ENCODE peak calls at places on chromosomes 11 and 22, in nine cellular contexts. W is naive thymus-derived CD4-positive, alpha-beta T cell; R is sigmoid colon; C is ovary; U is heart right ventricle; L is mammary epithelial cell; Y is esophagus squamous epithelium; H is Peyer's patch; I is breast epithelium. Z is an unnamed sample.

GRCh38 chr11:116500002-116500832 is 272.6 kb downstream of the BUD13 start:
- DNase-seq in W (no peak), R (no peak), C (no peak), U (no peak), L (no peak), Y (no peak), H (no peak), I (no peak), Z (no peak)

GRCh38 chr22:47065756-47066615 is 303.5 kb downstream of the TBC1D22A start:
- DNase-seq in W (no peak), R (no peak), C (no peak), U (no peak), L (no peak), Y (no peak), H (peak), I (peak), Z (no peak)

GRCh38 chr22:46377566-46378498 is 42.3 kb downstream of the TRMU start:
- DNase-seq in W (no peak), R (no peak), C (no peak), U (no peak), L (peak), Y (no peak), H (peak), I (peak), Z (no peak)

GRCh38 chr22:45006101-45006872 is 3.5 kb downstream of the PHF21B start:
- DNase-seq in W (no peak), R (no peak), C (no peak), U (no peak), L (no peak), Y (no peak), H (no peak), I (no peak), Z (no peak)

GRCh38 chr11:44471603-44472002 is 93.9 kb upstream of the CD82 start:
- DNase-seq in W (no peak), R (no peak), C (no peak), U (no peak), L (no peak), Y (no peak), H (no peak), I (no peak), Z (no peak)

GRCh38 chr22:35604671-35605457 is 12.3 kb downstream of the MB start:
- DNase-seq in W (no peak), R (no peak), C (no peak), U (no peak), L (peak), Y (no peak), H (no peak), I (no peak), Z (no peak)

GRCh38 chr11:73239111-73239521 is 21.0 kb downstream of the P2RY2 start:
- DNase-seq in W (no peak), R (peak), C (no peak), U (no peak), L (no peak), Y (no peak), H (peak), I (no peak), Z (no peak)

GRCh38 chr11:16335236-16335962 is 20.9 kb downstream of the SOX6 start:
- DNase-seq in W (no peak), R (no peak), C (no peak), U (no peak), L (no peak), Y (no peak), H (no peak), I (no peak), Z (no peak)

GRCh38 chr11:133064152-133064877 is 468.0 kb downstream of the OPCML start:
- DNase-seq in W (no peak), R (peak), C (peak), U (peak), L (peak), Y (no peak), H (peak), I (peak), Z (peak)

GRCh38 chr11:17650601-17650911 is 68.8 kb upstream of the MYOD1 start:
- DNase-seq in W (no peak), R (no peak), C (no peak), U (no peak), L (no peak), Y (no peak), H (no peak), I (no peak), Z (no peak)

GRCh38 chr11:32819187-32819586 is 10.5 kb upstream of the PRRG4 start:
- DNase-seq in W (no peak), R (no peak), C (no peak), U (no peak), L (no peak), Y (no peak), H (no peak), I (no peak), Z (no peak)

GRCh38 chr11:65895482-65895981 is 4.7 kb downstream of the FOSL1 start:
- DNase-seq in W (no peak), R (no peak), C (no peak), U (no peak), L (no peak), Y (no peak), H (no peak), I (no peak), Z (no peak)

GRCh38 chr11:45180158-45180887 is 33.9 kb downstream of the PRDM11 start:
- DNase-seq in W (no peak), R (peak), C (peak), U (no peak), L (peak), Y (no peak), H (peak), I (peak), Z (no peak)

GRCh38 chr11:26287067-26287518 is 44.8 kb upstream of the ANO3 start:
- DNase-seq in W (no peak), R (no peak), C (no peak), U (no peak), L (peak), Y (no peak), H (no peak), I (no peak), Z (no peak)

GRCh38 chr11:85627332-85627997 is at the start of gene DLG2:
- DNase-seq in W (peak), R (no peak), C (no peak), U (peak), L (peak), Y (no peak), H (no peak), I (no peak), Z (peak)

GRCh38 chr11:10304495-10305261 is at the start of gene ADM:
- DNase-seq in W (peak), R (peak), C (peak), U (peak), L (peak), Y (peak), H (peak), I (peak), Z (peak)

GRCh38 chr11:12066799-12067508 is 43.4 kb upstream of the MICAL2 start:
- DNase-seq in W (no peak), R (peak), C (no peak), U (no peak), L (peak), Y (no peak), H (peak), I (no peak), Z (no peak)

GRCh38 chr11:96948066-96948465 is 558.3 kb downstream of the JRKL start:
- DNase-seq in W (no peak), R (no peak), C (no peak), U (no peak), L (no peak), Y (no peak), H (no peak), I (no peak), Z (no peak)

GRCh38 chr11:123203471-123203870 is 8.4 kb upstream of the CLMP start:
- DNase-seq in W (no peak), R (no peak), C (no peak), U (no peak), L (no peak), Y (no peak), H (no peak), I (no peak), Z (no peak)

GRCh38 chr11:134476435-134477021 is 64.5 kb upstream of the B3GAT1 start:
- DNase-seq in W (no peak), R (no peak), C (no peak), U (no peak), L (no peak), Y (no peak), H (no peak), I (no peak), Z (no peak)

GRCh38 chr11:125871391-125872137 is 15.9 kb upstream of the HYLS1 start:
- DNase-seq in W (no peak), R (no peak), C (no peak), U (no peak), L (peak), Y (no peak), H (no peak), I (no peak), Z (no peak)

GRCh38 chr11:2538951-2539735 is 94.3 kb downstream of the KCNQ1 start:
- DNase-seq in W (no peak), R (peak), C (no peak), U (no peak), L (no peak), Y (no peak), H (peak), I (no peak), Z (no peak)

GRCh38 chr11:128848815-128849455 is 18.2 kb downstream of the KCNJ1 start:
- DNase-seq in W (no peak), R (no peak), C (no peak), U (peak), L (no peak), Y (no peak), H (peak), I (no peak), Z (peak)

GRCh38 chr11:63666874-63667273 is 4.3 kb downstream of the ATL3 start:
- DNase-seq in W (no peak), R (no peak), C (no peak), U (no peak), L (peak), Y (no peak), H (no peak), I (no peak), Z (no peak)

GRCh38 chr11:122069946-122070345 is 46.1 kb downstream of the BLID start:
- DNase-seq in W (no peak), R (peak), C (peak), U (peak), L (peak), Y (no peak), H (peak), I (no peak), Z (peak)

GRCh38 chr11:118276422-118276821 is 12.3 kb upstream of the MPZL2 start:
- DNase-seq in W (no peak), R (no peak), C (no peak), U (no peak), L (peak), Y (no peak), H (no peak), I (no peak), Z (no peak)
- H3K27ac ChIP-seq in W (no peak), R (no peak), C (no peak), U (no peak), L (peak), Y (peak), H (no peak), I (peak), Z (no peak)

GRCh38 chr22:20621162-20621561 is 113.8 kb downstream of the MED15 start:
- DNase-seq in W (no peak), R (no peak), C (no peak), U (no peak), L (no peak), Y (no peak), H (no peak), I (no peak), Z (no peak)
- H3K27ac ChIP-seq in W (no peak), R (no peak), C (no peak), U (no peak), L (no peak), Y (no peak), H (no peak), I (no peak), Z (no peak)

GRCh38 chr11:61132646-61133045 is 28.6 kb downstream of the VPS37C start:
- DNase-seq in W (no peak), R (no peak), C (no peak), U (no peak), L (no peak), Y (no peak), H (no peak), I (no peak), Z (no peak)
- H3K27ac ChIP-seq in W (no peak), R (no peak), C (no peak), U (no peak), L (no peak), Y (no peak), H (no peak), I (no peak), Z (no peak)

DNA sequence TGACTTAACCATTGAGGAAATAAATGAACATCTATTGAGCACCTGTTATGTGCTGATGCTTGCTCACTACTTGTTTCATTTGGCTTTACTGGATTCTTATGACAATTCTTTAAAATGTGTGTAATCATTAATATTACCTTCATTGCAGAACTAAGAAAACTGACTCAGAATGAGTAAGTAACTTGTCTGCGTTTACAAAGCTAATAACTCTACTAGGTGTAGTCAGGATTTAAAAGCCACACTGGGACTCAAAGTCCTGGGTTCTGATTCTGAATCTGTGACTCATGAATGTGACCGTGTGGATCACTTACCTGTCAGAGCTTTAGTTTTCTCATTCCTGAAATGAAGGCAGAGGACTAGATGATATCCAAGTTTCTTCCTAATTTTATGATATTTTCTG is 23.4 kb upstream of the KIRREL3 start:
- DNase-seq in W (no peak), R (no peak), C (no peak), U (no peak), L (peak), Y (no peak), H (no peak), I (no peak), Z (no peak)
- H3K27ac ChIP-seq in W (no peak), R (no peak), C (no peak), U (no peak), L (peak), Y (no peak), H (no peak), I (no peak), Z (no peak)

GRCh38 chr11:61108847-61109585 is 6.7 kb downstream of the CD5 start:
- DNase-seq in W (no peak), R (no peak), C (no peak), U (no peak), L (no peak), Y (no peak), H (no peak), I (peak), Z (no peak)

GRCh38 chr11:61111786-61112517 is 9.7 kb downstream of the CD5 start:
- DNase-seq in W (peak), R (peak), C (no peak), U (no peak), L (no peak), Y (no peak), H (no peak), I (no peak), Z (no peak)

GRCh38 chr11:61109671-61110070 is 7.4 kb downstream of the CD5 start:
- DNase-seq in W (no peak), R (peak), C (no peak), U (no peak), L (no peak), Y (no peak), H (no peak), I (no peak), Z (no peak)

GRCh38 chr11:61111060-61111435 is 8.8 kb downstream of the CD5 start:
- DNase-seq in W (no peak), R (no peak), C (no peak), U (no peak), L (no peak), Y (no peak), H (no peak), I (no peak), Z (no peak)

DNA sequence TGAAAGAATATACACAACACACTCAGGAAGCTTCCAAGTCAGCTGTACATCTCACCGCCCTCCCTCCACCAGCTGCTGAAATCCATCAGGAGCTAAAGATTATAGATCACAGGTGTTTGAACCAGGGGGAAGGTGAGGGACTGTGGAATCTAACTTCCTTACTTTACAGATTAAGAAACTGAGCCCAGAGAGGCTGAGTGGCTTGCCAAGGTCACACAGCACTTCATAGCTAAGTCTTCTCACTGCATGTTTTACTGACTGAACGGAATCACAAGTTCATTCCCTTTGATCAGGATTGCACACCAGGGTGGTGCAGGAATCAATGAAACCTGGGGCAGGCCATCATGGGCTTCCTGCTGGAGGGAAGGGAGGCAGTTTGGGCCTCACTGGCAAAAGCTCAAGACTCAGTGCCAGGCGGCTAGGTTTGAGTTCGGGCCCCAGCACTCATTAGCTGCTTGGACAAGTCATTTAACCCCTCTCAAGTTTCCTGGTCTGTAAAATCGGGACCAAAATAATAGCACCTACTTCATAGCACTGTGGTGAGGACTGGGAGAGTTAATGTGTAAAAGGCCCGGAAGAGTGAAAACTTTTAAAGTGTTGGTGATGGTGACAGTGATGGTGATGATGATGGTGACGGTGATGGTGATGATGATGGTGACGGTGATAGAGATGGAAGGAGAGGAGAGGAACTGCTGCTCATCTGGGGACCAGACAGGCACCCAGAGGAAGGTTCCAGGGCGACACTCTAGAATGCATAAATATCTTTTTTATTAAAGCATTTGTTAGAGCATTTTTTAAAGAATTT is 8.2 kb downstream of the CD5 start:
- DNase-seq in W (no peak), R (no peak), C (no peak), U (no peak), L (no peak), Y (no peak), H (no peak), I (no peak), Z (no peak)
- H3K27ac ChIP-seq in W (peak), R (no peak), C (no peak), U (no peak), L (no peak), Y (no peak), H (peak), I (no peak), Z (no peak)

GRCh38 chr11:93850585-93851018 is at the start of gene VSTM5:
- DNase-seq in W (no peak), R (no peak), C (no peak), U (no peak), L (no peak), Y (no peak), H (no peak), I (no peak), Z (no peak)
- H3K27ac ChIP-seq in W (no peak), R (peak), C (no peak), U (peak), L (no peak), Y (peak), H (no peak), I (no peak), Z (no peak)

GRCh38 chr11:102115557-102115956 is 5.3 kb downstream of the YAP1 start:
- DNase-seq in W (no peak), R (no peak), C (no peak), U (no peak), L (peak), Y (no peak), H (no peak), I (no peak), Z (no peak)

GRCh38 chr11:102116453-102117205 is 6.4 kb downstream of the YAP1 start:
- DNase-seq in W (no peak), R (no peak), C (no peak), U (no peak), L (no peak), Y (no peak), H (no peak), I (no peak), Z (no peak)

GRCh38 chr11:102111787-102112653 is 1.8 kb downstream of the YAP1 start:
- DNase-seq in W (no peak), R (peak), C (no peak), U (no peak), L (peak), Y (no peak), H (peak), I (no peak), Z (no peak)

GRCh38 chr11:102112654-102112926 is 2.3 kb downstream of the YAP1 start:
- DNase-seq in W (no peak), R (no peak), C (no peak), U (no peak), L (no peak), Y (no peak), H (no peak), I (no peak), Z (no peak)

GRCh38 chr11:102114032-102114431 is 3.8 kb downstream of the YAP1 start:
- DNase-seq in W (no peak), R (no peak), C (no peak), U (no peak), L (no peak), Y (no peak), H (no peak), I (no peak), Z (no peak)
- H3K27ac ChIP-seq in W (no peak), R (no peak), C (no peak), U (no peak), L (peak), Y (peak), H (no peak), I (peak), Z (no peak)

DNA sequence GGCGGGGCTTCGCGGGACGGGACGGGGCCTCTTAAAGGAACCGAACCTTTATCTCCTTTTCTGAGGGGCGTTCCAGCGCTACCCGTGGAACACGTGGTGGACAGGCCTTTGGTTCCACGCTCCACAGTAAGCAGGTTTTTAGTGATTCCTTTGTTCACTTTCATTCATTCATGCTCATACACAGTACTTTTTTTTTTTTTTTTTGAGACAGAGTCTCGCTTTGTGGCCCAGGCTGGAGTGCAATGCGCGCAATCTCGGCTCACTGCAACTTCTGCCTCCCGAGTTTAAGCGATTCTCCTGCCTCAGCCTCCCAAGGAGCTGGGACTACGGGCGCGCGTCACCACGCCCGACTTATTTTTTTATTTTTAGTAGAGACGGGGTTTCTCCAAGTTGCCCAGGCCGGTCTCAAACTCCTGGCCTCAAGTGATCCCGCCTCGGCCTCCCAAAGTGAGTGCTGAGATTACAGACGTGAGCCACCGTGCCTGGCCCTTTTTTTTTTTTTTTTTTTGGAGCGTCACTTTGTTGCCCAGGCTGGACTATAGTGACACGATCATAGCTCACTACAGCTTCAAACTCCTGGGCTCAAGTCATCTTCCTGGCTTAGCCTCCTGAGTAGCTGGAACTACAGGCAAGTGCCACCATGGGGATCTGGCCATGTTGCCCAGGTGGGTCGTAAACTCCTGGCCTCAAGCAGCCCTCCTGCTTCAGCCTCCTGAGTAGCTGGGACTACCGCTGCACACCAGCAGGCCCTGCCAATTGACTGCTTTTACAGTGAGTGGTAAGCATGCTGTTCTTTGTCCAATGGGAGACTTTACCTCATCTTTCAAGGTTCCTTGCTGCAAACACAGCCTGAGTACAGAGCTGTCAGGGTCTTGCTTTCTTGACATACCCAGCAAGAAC is 479 bp upstream of the CENPM start:
- DNase-seq in W (no peak), R (no peak), C (peak), U (no peak), L (no peak), Y (no peak), H (no peak), I (no peak), Z (no peak)
- H3K27ac ChIP-seq in W (peak), R (peak), C (no peak), U (no peak), L (peak), Y (peak), H (peak), I (peak), Z (no peak)

DNA sequence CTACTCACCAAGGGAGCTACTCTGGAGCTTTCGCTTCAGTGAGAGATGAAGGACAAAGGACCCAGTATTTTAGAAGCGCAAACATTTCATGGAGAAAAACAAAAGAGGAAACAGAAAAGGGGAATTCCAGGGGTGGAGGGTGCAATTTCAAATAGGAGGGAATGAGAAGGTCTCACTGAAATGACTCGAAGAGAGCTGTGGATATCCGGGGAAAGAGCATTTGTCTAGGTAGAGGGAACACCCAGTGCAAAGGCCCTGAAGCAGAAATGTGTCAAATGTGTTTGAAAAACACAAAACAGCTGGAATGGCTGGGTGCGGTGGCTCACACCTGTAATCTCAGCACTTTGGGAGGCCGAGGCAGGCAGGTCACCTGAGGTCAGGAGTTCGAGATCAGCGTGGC is 2.4 kb downstream of the RPS19BP1 start:
- DNase-seq in W (no peak), R (no peak), C (peak), U (no peak), L (no peak), Y (no peak), H (no peak), I (no peak), Z (no peak)
- H3K27ac ChIP-seq in W (no peak), R (peak), C (no peak), U (no peak), L (no peak), Y (no peak), H (peak), I (no peak), Z (no peak)